ENCODE peak calls at places on chromosomes 11 and 22, in eight cellular contexts. Q is uterus, R is transverse colon, D is body of pancreas, O is heart left ventricle, J is tibial nerve, L is esophagus muscularis mucosa, T is NB4. N is an unnamed sample.

GRCh38 chr22:44191036-44191454 is 10.3 kb downstream of the PARVG start:
- DNase-seq in D (no peak), Q (no peak), L (no peak), O (no peak), R (no peak), J (no peak), T (peak; percentile 43), N (no peak)

GRCh38 chr11:112728288-112728687 is 232.9 kb upstream of the NCAM1 start:
- DNase-seq in R (no peak), L (peak; percentile 55), J (no peak), O (no peak), D (no peak), T (no peak), Q (no peak), N (no peak)

GRCh38 chr11:71354394-71355105 is 93.6 kb downstream of the DHCR7 start:
- DNase-seq in J (no peak), L (no peak), D (no peak), T (no peak), Q (no peak), R (no peak), O (no peak), N (no peak)

GRCh38 chr11:2791139-2791520 is 91.3 kb upstream of the KCNQ1OT1 start:
- DNase-seq in Q (peak; percentile 12), D (peak; percentile 1), R (peak; percentile 7), L (no peak), O (no peak), T (no peak), J (no peak), N (no peak)

GRCh38 chr11:108960498-108960897 is 295.6 kb downstream of the DDX10 start:
- DNase-seq in D (no peak), O (no peak), J (no peak), L (no peak), R (no peak), T (no peak), Q (no peak), N (no peak)

GRCh38 chr11:35868491-35868890 is 75.4 kb upstream of the LDLRAD3 start:
- DNase-seq in D (no peak), Q (no peak), L (no peak), T (no peak), R (no peak), J (no peak), O (no peak), N (no peak)

GRCh38 chr22:23080542-23081290 is 10.4 kb downstream of the GNAZ start:
- DNase-seq in R (no peak), O (no peak), T (no peak), Q (no peak), D (no peak), J (no peak), L (no peak), N (no peak)

GRCh38 chr22:19291580-19292261 is at the start of gene CLTCL1:
- DNase-seq in D (peak; percentile 84), J (peak; percentile 51), Q (peak; percentile 78), O (peak; percentile 86), T (peak; percentile 80), L (peak; percentile 93), R (peak; percentile 86), N (peak; percentile 86)

GRCh38 chr22:36323855-36324331 is 63.9 kb downstream of the MYH9 start:
- DNase-seq in Q (peak; percentile 57), O (peak; percentile 89), L (no peak), D (no peak), R (no peak), J (no peak), T (no peak), N (peak; percentile 64)

GRCh38 chr22:44192098-44192810 is 11.5 kb downstream of the PARVG start:
- DNase-seq in T (peak; percentile 84), R (no peak), D (no peak), L (no peak), Q (no peak), O (no peak), J (no peak), N (peak; percentile 37)

GRCh38 chr11:47477323-47477722 is 28.4 kb upstream of the RAPSN start:
- DNase-seq in Q (no peak), R (no peak), T (no peak), J (no peak), D (no peak), O (no peak), L (no peak), N (no peak)

GRCh38 chr11:91730071-91730470 is 494.5 kb upstream of the FAT3 start:
- DNase-seq in O (no peak), Q (no peak), R (no peak), D (no peak), J (no peak), T (no peak), L (no peak), N (no peak)

GRCh38 chr22:32202539-32203180 is 2.2 kb downstream of the RFPL2 start:
- DNase-seq in O (peak; percentile 57), Q (no peak), J (no peak), L (peak; percentile 82), T (peak; percentile 66), R (peak; percentile 71), D (peak; percentile 65), N (peak; percentile 48)

GRCh38 chr22:37330200-37331033 is 48.1 kb downstream of the CYTH4 start:
- DNase-seq in R (peak; percentile 22), Q (no peak), L (no peak), T (peak; percentile 89), J (no peak), O (no peak), D (peak; percentile 84), N (peak; percentile 32)

GRCh38 chr11:75468534-75469340 is 35.7 kb upstream of the KLHL35 start:
- DNase-seq in J (peak; percentile 81), O (peak; percentile 67), L (no peak), Q (peak; percentile 92), T (peak; percentile 28), D (peak; percentile 46), R (peak; percentile 19), N (peak; percentile 47)

GRCh38 chr11:74736031-74736430 is 4.8 kb upstream of the CHRDL2 start:
- DNase-seq in J (no peak), O (no peak), R (no peak), T (peak; percentile 49), L (no peak), D (no peak), Q (no peak), N (no peak)

GRCh38 chr11:12784445-12784844 is 110.2 kb downstream of the TEAD1 start:
- DNase-seq in D (no peak), T (no peak), L (no peak), J (no peak), O (no peak), R (no peak), Q (no peak), N (no peak)

GRCh38 chr11:94909371-94909820 is 64.0 kb downstream of the CWC15 start:
- DNase-seq in O (no peak), R (no peak), D (no peak), T (no peak), L (no peak), J (no peak), Q (no peak), N (no peak)

GRCh38 chr11:35523351-35523768 is 2.1 kb downstream of the PAMR1 start:
- DNase-seq in L (no peak), D (no peak), O (no peak), R (no peak), J (no peak), Q (no peak), T (no peak), N (no peak)

GRCh38 chr11:9330387-9331384 is 16.3 kb upstream of the TMEM41B start:
- DNase-seq in Q (no peak), L (no peak), O (no peak), T (no peak), J (no peak), D (no peak), R (no peak), N (no peak)

GRCh38 chr22:42967005-42967404 is 47.9 kb downstream of the PACSIN2 start:
- DNase-seq in D (no peak), L (no peak), Q (no peak), T (no peak), R (no peak), J (no peak), O (no peak), N (no peak)

GRCh38 chr11:18704045-18704645 is 5.6 kb downstream of the TMEM86A start:
- DNase-seq in J (no peak), T (no peak), Q (no peak), O (no peak), R (no peak), D (no peak), L (no peak), N (no peak)
- H3K4me3 ChIP-seq in J (no peak overlapping the region), T (no peak overlapping the region), Q (no peak overlapping the region), O (no peak overlapping the region), R (no peak overlapping the region), D (no peak overlapping the region), L (no peak overlapping the region), N (no peak overlapping the region)

DNA sequence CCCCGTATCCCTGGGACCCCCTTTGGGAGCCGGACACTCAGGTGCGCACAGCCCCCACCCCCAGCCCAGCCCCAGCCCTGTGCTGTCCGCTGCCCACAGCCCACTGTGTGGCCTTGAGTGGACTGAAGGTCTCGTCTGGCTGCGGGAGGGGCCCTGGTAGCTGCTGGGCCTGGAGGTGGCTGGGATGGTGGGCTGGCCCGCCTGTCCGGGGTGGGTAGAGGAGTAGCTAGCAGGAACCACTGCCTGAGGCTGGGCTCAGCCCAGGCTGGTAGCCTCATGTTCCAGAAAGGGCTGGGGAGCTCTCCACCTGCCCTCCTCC is 4.6 kb upstream of the MUC6 start:
- DNase-seq in L (no peak), R (no peak), T (no peak), Q (no peak), D (no peak), J (no peak), O (no peak), N (no peak)
- TF ChIP-seq CTCF in L (no peak), R (no peak), T (no peak), Q (no peak), D (no peak), J (no peak), O (no peak), N (no peak)

GRCh38 chr22:39181356-39181755 is 28.9 kb upstream of the CBX7 start:
- DNase-seq in D (no peak), T (no peak), L (no peak), Q (no peak), O (no peak), R (no peak), J (no peak), N (no peak)

GRCh38 chr22:39178206-39179111 is 26.0 kb upstream of the CBX7 start:
- DNase-seq in D (no peak), R (no peak), Q (no peak), O (no peak), J (no peak), T (no peak), L (no peak), N (no peak)

GRCh38 chr22:39179401-39179827 is 26.9 kb upstream of the CBX7 start:
- DNase-seq in Q (no peak), T (no peak), R (no peak), J (no peak), L (no peak), D (no peak), O (no peak), N (no peak)

GRCh38 chr22:39180566-39180965 is 28.1 kb upstream of the CBX7 start:
- DNase-seq in R (no peak), D (no peak), T (no peak), J (no peak), Q (no peak), O (no peak), L (no peak), N (no peak)

GRCh38 chr22:39179841-39180335 is 27.4 kb upstream of the CBX7 start:
- DNase-seq in O (no peak), L (no peak), R (no peak), J (no peak), Q (no peak), T (no peak), D (no peak), N (no peak)
- TF ChIP-seq POLR2A in O (no peak), L (no peak), R (no peak), J (no peak), Q (no peak), T (no peak), D (no peak), N (no peak)

GRCh38 chr11:65382036-65382803 is at the start of gene SLC25A45:
- DNase-seq in R (peak; percentile 94), J (peak; percentile 89), L (peak; percentile 98), T (peak; percentile 99), O (peak; percentile 96), D (peak; percentile 97), Q (peak; percentile 98), N (peak; percentile 92)
- H3K4me3 ChIP-seq in R (peak within 1 kb of the TSS; percentile 32), J (peak within 1 kb of the TSS; percentile 26), L (peak within 1 kb of the TSS; percentile 62), T (peak within 1 kb of the TSS; percentile 56), O (peak within 1 kb of the TSS; percentile 59), D (no peak within 1 kb of the TSS), Q (peak within 1 kb of the TSS; percentile 41), N (peak within 1 kb of the TSS; percentile 13)

N was measured in testis.